ENCODE peak calls at places on chromosomes 5 and 9, in four cellular contexts. One of them, this sample, is unnamed.
A peak's percentile ranks its signal among the peaks of the same experiment; 100 is the strongest.

GRCh38 chr5:114657342-114658130 is 295.7 kb downstream of the KCNN2 start:
- DNase-seq in AG04449: no peak
- DNase-seq in GM12865: no peak
- DNase-seq in cardiac fibroblast: no peak
- DNase-seq in this sample: no peak

GRCh38 chr5:159171274-159171673 is 38.1 kb downstream of the RNF145 start:
- DNase-seq in AG04449: no peak
- DNase-seq in GM12865: no peak
- DNase-seq in cardiac fibroblast: no peak
- DNase-seq in this sample: no peak

GRCh38 chr9:108994695-108995094 is 18.6 kb downstream of the CTNNAL1 start:
- DNase-seq in AG04449: no peak
- DNase-seq in GM12865: peak; percentile 36
- DNase-seq in cardiac fibroblast: peak; percentile 72
- DNase-seq in this sample: peak; percentile 88

GRCh38 chr9:89359636-89360315 is 41.5 kb downstream of the SECISBP2 start:
- DNase-seq in AG04449: no peak
- DNase-seq in GM12865: no peak
- DNase-seq in cardiac fibroblast: no peak
- DNase-seq in this sample: no peak

GRCh38 chr5:122369416-122369815 is 57.4 kb downstream of the SNCAIP start:
- DNase-seq in AG04449: no peak
- DNase-seq in GM12865: no peak
- DNase-seq in cardiac fibroblast: no peak
- DNase-seq in this sample: no peak

GRCh38 chr5:96111080-96111756 is 149.6 kb upstream of the ELL2 start:
- DNase-seq in AG04449: no peak
- DNase-seq in GM12865: no peak
- DNase-seq in cardiac fibroblast: no peak
- DNase-seq in this sample: no peak

GRCh38 chr5:98769256-98770157 is 4.0 kb upstream of the RGMB start:
- DNase-seq in AG04449: peak; percentile 38
- DNase-seq in GM12865: peak; percentile 39
- DNase-seq in cardiac fibroblast: peak; percentile 70
- DNase-seq in this sample: peak; percentile 53

GRCh38 chr9:13380903-13381302 is 101.4 kb upstream of the MPDZ start:
- DNase-seq in AG04449: no peak
- DNase-seq in GM12865: no peak
- DNase-seq in cardiac fibroblast: no peak
- DNase-seq in this sample: no peak

GRCh38 chr5:53733853-53734252 is 173.4 kb downstream of the NDUFS4 start:
- DNase-seq in AG04449: no peak
- DNase-seq in GM12865: peak; percentile 1
- DNase-seq in cardiac fibroblast: no peak
- DNase-seq in this sample: no peak

GRCh38 chr9:86767373-86767772 is 179.9 kb downstream of the GAS1 start:
- DNase-seq in AG04449: no peak
- DNase-seq in GM12865: no peak
- DNase-seq in cardiac fibroblast: no peak
- DNase-seq in this sample: peak; percentile 10
- H3K4me3 ChIP-seq in AG04449: no peak overlapping the region
- H3K4me3 ChIP-seq in GM12865: no peak overlapping the region
- H3K4me3 ChIP-seq in cardiac fibroblast: no peak overlapping the region
- H3K4me3 ChIP-seq in this sample: no peak overlapping the region

GRCh38 chr9:106862115-106862945 is 636 bp upstream of the ZNF462 start:
- DNase-seq in AG04449: no peak
- DNase-seq in GM12865: no peak
- DNase-seq in cardiac fibroblast: peak; percentile 52
- DNase-seq in this sample: peak; percentile 56
- TF ChIP-seq CTCF in AG04449: peak; percentile 28
- TF ChIP-seq CTCF in GM12865: no peak
- TF ChIP-seq CTCF in cardiac fibroblast: peak; percentile 31
- TF ChIP-seq CTCF in this sample: peak; percentile 31

DNA sequence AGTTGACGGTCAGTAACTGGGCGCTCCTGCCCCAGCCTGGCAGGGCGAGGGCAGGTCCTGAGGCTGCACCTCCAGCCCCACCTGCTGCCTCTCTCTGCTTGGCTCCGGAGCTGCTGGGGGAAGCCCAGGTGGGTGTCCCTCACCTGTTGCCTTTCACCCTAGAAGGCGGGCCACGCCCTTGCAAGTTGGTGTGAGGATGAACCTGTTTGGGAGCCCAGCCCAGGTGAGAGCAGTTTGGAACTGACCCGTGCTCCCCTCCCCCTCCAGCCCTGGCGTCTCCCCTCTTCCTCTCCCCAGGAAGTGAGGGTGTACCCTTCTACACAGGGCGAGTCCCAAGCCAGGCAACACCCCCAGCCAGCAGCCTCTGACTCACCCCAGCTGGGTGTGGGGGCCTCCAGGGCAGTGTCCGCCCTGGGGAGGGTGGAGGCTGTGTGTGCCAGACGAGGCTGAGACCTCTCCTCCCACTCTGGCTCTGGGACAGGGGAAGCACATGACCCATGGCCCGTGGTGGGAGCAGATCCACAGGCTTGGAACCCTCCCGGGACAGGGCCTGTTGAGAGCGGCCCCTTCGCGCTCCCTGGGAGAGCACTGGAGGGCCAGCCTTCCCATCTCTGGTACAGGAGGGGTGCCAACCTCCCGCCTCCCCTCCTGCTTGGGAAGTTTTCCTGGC is 10.4 kb downstream of the LRRC8A start:
- DNase-seq in AG04449: no peak
- DNase-seq in GM12865: no peak
- DNase-seq in cardiac fibroblast: peak; percentile 90
- DNase-seq in this sample: peak; percentile 94
- H3K4me3 ChIP-seq in AG04449: no peak overlapping the region
- H3K4me3 ChIP-seq in GM12865: no peak overlapping the region
- H3K4me3 ChIP-seq in cardiac fibroblast: peak overlapping the region; percentile 26
- H3K4me3 ChIP-seq in this sample: peak overlapping the region; percentile 7

DNA sequence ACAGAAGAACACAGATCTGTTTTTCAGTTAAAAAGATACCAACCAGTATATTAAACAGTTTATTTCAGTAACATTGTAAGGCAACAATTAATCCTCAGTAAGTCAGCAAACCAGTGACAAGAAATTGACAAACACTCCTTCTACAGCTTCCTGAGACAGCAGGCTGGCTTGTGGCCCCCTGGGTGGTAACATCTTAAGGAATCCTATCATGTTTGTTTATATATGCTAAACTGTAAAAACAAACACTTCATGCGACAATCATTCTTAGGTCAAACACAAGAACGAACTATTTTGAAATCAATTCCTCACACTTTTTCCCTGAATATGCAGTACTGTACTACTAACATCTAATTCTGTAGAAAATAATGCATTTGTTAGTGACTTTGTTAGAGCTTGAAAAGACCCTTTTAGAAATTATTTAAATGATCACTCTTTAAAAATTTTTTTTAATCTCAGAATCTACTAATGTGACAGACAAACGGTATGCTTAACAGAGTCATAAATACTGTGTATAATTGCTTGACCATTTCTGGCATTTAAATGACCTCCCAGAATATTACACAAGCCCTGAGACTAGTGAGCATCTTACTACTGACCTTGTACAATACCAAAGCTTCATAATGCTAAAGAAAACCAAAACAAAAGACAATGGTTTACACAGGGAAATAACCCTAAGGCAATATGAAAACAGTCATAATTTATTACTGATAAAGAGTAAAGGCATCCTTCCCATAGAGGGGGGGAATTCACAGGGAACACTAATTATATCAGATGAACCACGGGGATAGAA is 48.2 kb downstream of the ERMP1 start:
- DNase-seq in AG04449: no peak
- DNase-seq in GM12865: no peak
- DNase-seq in cardiac fibroblast: no peak
- DNase-seq in this sample: no peak
- TF ChIP-seq CTCF in AG04449: no peak
- TF ChIP-seq CTCF in GM12865: no peak
- TF ChIP-seq CTCF in cardiac fibroblast: no peak
- TF ChIP-seq CTCF in this sample: no peak

GRCh38 chr9:36866840-36867239 is 167.2 kb downstream of the PAX5 start:
- DNase-seq in AG04449: no peak
- DNase-seq in GM12865: no peak
- DNase-seq in cardiac fibroblast: no peak
- DNase-seq in this sample: no peak

GRCh38 chr9:36865731-36866635 is 168.1 kb downstream of the PAX5 start:
- DNase-seq in AG04449: no peak
- DNase-seq in GM12865: no peak
- DNase-seq in cardiac fibroblast: no peak
- DNase-seq in this sample: no peak

GRCh38 chr9:36862206-36863145 is 171.6 kb downstream of the PAX5 start:
- DNase-seq in AG04449: no peak
- DNase-seq in GM12865: no peak
- DNase-seq in cardiac fibroblast: peak; percentile 50
- DNase-seq in this sample: peak; percentile 53

GRCh38 chr9:36867241-36867640 is 166.8 kb downstream of the PAX5 start:
- DNase-seq in AG04449: no peak
- DNase-seq in GM12865: no peak
- DNase-seq in cardiac fibroblast: no peak
- DNase-seq in this sample: no peak

GRCh38 chr9:36864491-36865410 is 169.3 kb downstream of the PAX5 start:
- DNase-seq in AG04449: no peak
- DNase-seq in GM12865: no peak
- DNase-seq in cardiac fibroblast: no peak
- DNase-seq in this sample: no peak
- H3K4me3 ChIP-seq in AG04449: no peak overlapping the region
- H3K4me3 ChIP-seq in GM12865: no peak overlapping the region
- H3K4me3 ChIP-seq in cardiac fibroblast: no peak overlapping the region
- H3K4me3 ChIP-seq in this sample: no peak overlapping the region

GRCh38 chr9:130972277-130972956 is 33.4 kb upstream of the FIBCD1 start:
- DNase-seq in AG04449: no peak
- DNase-seq in GM12865: no peak
- DNase-seq in cardiac fibroblast: no peak
- DNase-seq in this sample: no peak

GRCh38 chr9:130971294-130971849 is 32.3 kb upstream of the FIBCD1 start:
- DNase-seq in AG04449: no peak
- DNase-seq in GM12865: no peak
- DNase-seq in cardiac fibroblast: no peak
- DNase-seq in this sample: no peak

GRCh38 chr9:130974697-130975096 is 34.3 kb upstream of the LAMC3 start:
- DNase-seq in AG04449: no peak
- DNase-seq in GM12865: no peak
- DNase-seq in cardiac fibroblast: no peak
- DNase-seq in this sample: no peak

GRCh38 chr9:130973686-130974281 is 34.7 kb upstream of the FIBCD1 start:
- DNase-seq in AG04449: no peak
- DNase-seq in GM12865: no peak
- DNase-seq in cardiac fibroblast: no peak
- DNase-seq in this sample: no peak

GRCh38 chr9:130972957-130973685 is 34.1 kb upstream of the FIBCD1 start:
- DNase-seq in AG04449: no peak
- DNase-seq in GM12865: no peak
- DNase-seq in cardiac fibroblast: no peak
- DNase-seq in this sample: no peak
- TF ChIP-seq CTCF in AG04449: no peak
- TF ChIP-seq CTCF in GM12865: no peak
- TF ChIP-seq CTCF in cardiac fibroblast: no peak
- TF ChIP-seq CTCF in this sample: no peak

GRCh38 chr5:73791389-73791788 is 165.4 kb downstream of the ARHGEF28 start:
- DNase-seq in AG04449: no peak
- DNase-seq in GM12865: no peak
- DNase-seq in cardiac fibroblast: no peak
- DNase-seq in this sample: no peak
- H3K4me3 ChIP-seq in AG04449: no peak overlapping the region
- H3K4me3 ChIP-seq in GM12865: no peak overlapping the region
- H3K4me3 ChIP-seq in cardiac fibroblast: no peak overlapping the region
- H3K4me3 ChIP-seq in this sample: no peak overlapping the region

DNA sequence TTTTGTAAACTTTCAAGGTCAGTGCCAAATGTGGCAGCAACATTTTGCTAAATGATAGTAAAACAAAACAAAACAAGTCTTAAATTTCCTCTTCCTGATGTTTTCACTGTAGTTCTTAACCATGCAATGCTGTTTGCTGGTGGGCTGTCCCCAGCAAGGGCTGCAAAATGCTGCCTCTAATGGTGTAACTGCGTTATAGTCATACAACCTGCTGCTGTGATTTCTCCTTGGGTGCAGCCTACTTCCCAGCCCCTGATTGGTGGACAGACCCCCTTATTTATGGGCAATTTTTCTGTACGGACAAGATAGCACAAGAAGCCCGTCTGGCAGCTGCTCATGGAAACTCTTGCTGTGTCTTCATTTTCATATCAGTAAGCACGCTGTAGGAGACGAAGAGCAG is 26.6 kb upstream of the PIP5K1B start:
- DNase-seq in AG04449: no peak
- DNase-seq in GM12865: peak; percentile 60
- DNase-seq in cardiac fibroblast: no peak
- DNase-seq in this sample: peak; percentile 5
- TF ChIP-seq CTCF in AG04449: no peak
- TF ChIP-seq CTCF in GM12865: peak; percentile 55
- TF ChIP-seq CTCF in cardiac fibroblast: no peak
- TF ChIP-seq CTCF in this sample: peak; percentile 10

DNA sequence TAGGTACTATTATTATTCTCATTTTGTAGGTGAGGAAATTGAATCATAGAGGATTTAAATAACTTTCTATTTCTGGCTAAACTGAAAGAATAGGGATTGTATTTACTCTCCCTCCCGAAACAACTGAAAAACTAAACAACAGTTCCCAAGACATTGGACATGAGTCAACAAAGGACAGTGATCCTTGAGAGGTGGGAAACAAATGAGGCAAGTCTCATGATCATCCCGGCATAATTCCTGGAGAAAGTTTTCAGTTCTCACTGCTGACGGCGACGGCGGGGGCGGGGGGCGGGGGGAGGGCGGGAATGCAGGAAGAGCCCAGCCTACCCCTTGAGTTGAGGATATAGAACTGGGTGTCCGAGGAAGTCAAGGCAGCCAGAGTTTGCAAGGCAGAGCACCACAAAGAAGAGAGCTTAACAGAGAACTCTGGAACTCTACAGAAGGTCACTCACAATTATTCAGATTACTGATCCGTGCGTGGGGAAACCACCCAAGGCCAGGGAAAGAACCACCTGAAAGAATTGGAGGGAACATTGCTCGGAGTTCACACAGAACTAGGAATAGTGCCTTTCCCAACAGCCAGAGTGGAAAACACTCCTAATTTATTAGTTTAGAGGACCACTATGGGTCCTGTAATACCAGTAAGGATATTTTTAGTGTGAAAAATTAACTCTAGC is 27.4 kb upstream of the WHRN start:
- DNase-seq in AG04449: no peak
- DNase-seq in GM12865: no peak
- DNase-seq in cardiac fibroblast: peak; percentile 10
- DNase-seq in this sample: no peak
- H3K4me3 ChIP-seq in AG04449: no peak overlapping the region
- H3K4me3 ChIP-seq in GM12865: no peak overlapping the region
- H3K4me3 ChIP-seq in cardiac fibroblast: no peak overlapping the region
- H3K4me3 ChIP-seq in this sample: no peak overlapping the region

GRCh38 chr9:114417511-114417910 is 29.7 kb upstream of the AKNA start:
- DNase-seq in AG04449: no peak
- DNase-seq in GM12865: no peak
- DNase-seq in cardiac fibroblast: peak; percentile 71
- DNase-seq in this sample: peak; percentile 18
- TF ChIP-seq CTCF in AG04449: peak; percentile 41
- TF ChIP-seq CTCF in GM12865: no peak
- TF ChIP-seq CTCF in cardiac fibroblast: peak; percentile 28
- TF ChIP-seq CTCF in this sample: no peak

This sample was measured in fibroblast of pulmonary artery.